ENCODE peak calls at places on chromosomes 6 and 20, in eight cellular contexts. M is HL-60; W is fibroblast of pulmonary artery; U is BE2C; R is body of pancreas; X is CD8-positive, alpha-beta T cell; Q is left lung; Y is PC-9. Z is an unnamed sample.
A peak's percentile ranks its signal among the peaks of the same experiment; 100 is the strongest.

GRCh38 chr6:41332842-41333736 is 2.3 kb upstream of the NCR2 start:
- DNase-seq in M (no peak), W (no peak), U (no peak), R (no peak), X (no peak), Q (no peak), Y (no peak), Z (no peak)

GRCh38 chr6:83055366-83055964 is 10.2 kb downstream of the UBE3D start:
- DNase-seq in M (peak; percentile 37), W (peak; percentile 66), U (peak; percentile 47), R (peak; percentile 52), X (peak; percentile 29), Q (no peak), Y (no peak), Z (no peak)

GRCh38 chr6:168214586-168215104 is 104.9 kb downstream of the DACT2 start:
- DNase-seq in M (no peak), W (no peak), U (no peak), R (no peak), X (no peak), Q (peak; percentile 57), Y (no peak), Z (no peak)

GRCh38 chr20:38369387-38369786 is 23.1 kb downstream of the LBP start:
- DNase-seq in M (peak; percentile 66), W (peak; percentile 15), U (peak; percentile 25), R (no peak), X (no peak), Q (no peak), Y (no peak), Z (no peak)

GRCh38 chr20:44946266-44946852 is 13.8 kb downstream of the TOMM34 start:
- DNase-seq in M (no peak), W (no peak), U (no peak), R (no peak), X (no peak), Q (no peak), Y (no peak), Z (no peak)

GRCh38 chr20:57306747-57307146 is 22.9 kb upstream of the SPO11 start:
- DNase-seq in M (no peak), W (no peak), U (no peak), R (no peak), X (no peak), Q (no peak), Y (peak; percentile 48), Z (no peak)

GRCh38 chr20:32963176-32963575 is 41.1 kb downstream of the SUN5 start:
- DNase-seq in M (no peak), W (no peak), U (no peak), R (no peak), X (no peak), Q (no peak), Y (no peak), Z (no peak)

GRCh38 chr6:158039178-158039557 is 57.5 kb downstream of the SYNJ2 start:
- DNase-seq in M (no peak), W (no peak), U (no peak), R (no peak), X (no peak), Q (no peak), Y (peak; percentile 66), Z (no peak)

GRCh38 chr6:27810768-27811298 is 101.4 kb downstream of the OR2B2 start:
- DNase-seq in M (no peak), W (no peak), U (no peak), R (no peak), X (peak; percentile 30), Q (no peak), Y (no peak), Z (no peak)

GRCh38 chr6:85620308-85620707 is 22.4 kb downstream of the SYNCRIP start:
- DNase-seq in M (no peak), W (peak; percentile 10), U (no peak), R (no peak), X (no peak), Q (no peak), Y (no peak), Z (no peak)

GRCh38 chr6:157891544-157892362 is 68.7 kb downstream of the SNX9 start:
- DNase-seq in M (peak; percentile 62), W (no peak), U (peak; percentile 23), R (no peak), X (no peak), Q (no peak), Y (no peak), Z (no peak)

GRCh38 chr6:145749632-145750031 is 14.3 kb upstream of the EPM2A start:
- DNase-seq in M (no peak), W (peak; percentile 81), U (no peak), R (no peak), X (no peak), Q (no peak), Y (peak; percentile 54), Z (peak; percentile 10)

GRCh38 chr6:84119277-84119676 is 85.7 kb downstream of the MRAP2 start:
- DNase-seq in M (no peak), W (peak; percentile 7), U (no peak), R (no peak), X (no peak), Q (no peak), Y (no peak), Z (no peak)

GRCh38 chr6:110545081-110545872 is 68.9 kb upstream of the SLC22A16 start:
- DNase-seq in M (no peak), W (no peak), U (no peak), R (no peak), X (no peak), Q (no peak), Y (no peak), Z (no peak)

GRCh38 chr6:166826264-166826663 is 130.1 kb downstream of the RNASET2 start:
- DNase-seq in M (no peak), W (peak; percentile 8), U (no peak), R (no peak), X (no peak), Q (no peak), Y (no peak), Z (no peak)

GRCh38 chr6:71045296-71045695 is 88.4 kb upstream of the B3GAT2 start:
- DNase-seq in M (no peak), W (no peak), U (no peak), R (no peak), X (no peak), Q (no peak), Y (no peak), Z (peak; percentile 12)

GRCh38 chr20:38084425-38084951 is 50.9 kb downstream of the RPRD1B start:
- DNase-seq in M (no peak), W (peak; percentile 87), U (no peak), R (no peak), X (no peak), Q (no peak), Y (peak; percentile 48), Z (no peak)

GRCh38 chr6:35024601-35025054 is 116.5 kb downstream of the TCP11 start:
- DNase-seq in M (peak; percentile 58), W (peak; percentile 87), U (peak; percentile 43), R (peak; percentile 38), X (no peak), Q (no peak), Y (peak; percentile 92), Z (no peak)

GRCh38 chr20:56187791-56188190 is 60.7 kb upstream of the MC3R start:
- DNase-seq in M (peak; percentile 3), W (no peak), U (peak; percentile 25), R (peak; percentile 11), X (no peak), Q (no peak), Y (no peak), Z (no peak)

GRCh38 chr20:52601295-52601971 is 370.7 kb upstream of the TSHZ2 start:
- DNase-seq in M (no peak), W (no peak), U (no peak), R (no peak), X (no peak), Q (no peak), Y (no peak), Z (no peak)

GRCh38 chr6:146593978-146594377 is 4.8 kb upstream of the ADGB start:
- DNase-seq in M (peak; percentile 84), W (no peak), U (no peak), R (no peak), X (no peak), Q (peak; percentile 22), Y (no peak), Z (no peak)

GRCh38 chr20:32625996-32626395 is 40.9 kb upstream of the NOL4L start:
- DNase-seq in M (no peak), W (no peak), U (no peak), R (no peak), X (no peak), Q (no peak), Y (no peak), Z (no peak)

GRCh38 chr6:169843110-169843509 is 91.7 kb downstream of the ERMARD start:
- DNase-seq in M (no peak), W (no peak), U (no peak), R (no peak), X (no peak), Q (no peak), Y (no peak), Z (no peak)

GRCh38 chr6:136251394-136251793 is 1.3 kb upstream of the MTFR2 start:
- DNase-seq in M (no peak), W (no peak), U (no peak), R (no peak), X (no peak), Q (no peak), Y (no peak), Z (no peak)
- H3K4me3 ChIP-seq in M (peak overlapping the region; percentile 80), W (peak overlapping the region; percentile 93), U (peak overlapping the region; percentile 77), R (no peak overlapping the region), X (no peak overlapping the region), Q (no peak overlapping the region), Y (peak overlapping the region; percentile 79), Z (no peak overlapping the region)

DNA sequence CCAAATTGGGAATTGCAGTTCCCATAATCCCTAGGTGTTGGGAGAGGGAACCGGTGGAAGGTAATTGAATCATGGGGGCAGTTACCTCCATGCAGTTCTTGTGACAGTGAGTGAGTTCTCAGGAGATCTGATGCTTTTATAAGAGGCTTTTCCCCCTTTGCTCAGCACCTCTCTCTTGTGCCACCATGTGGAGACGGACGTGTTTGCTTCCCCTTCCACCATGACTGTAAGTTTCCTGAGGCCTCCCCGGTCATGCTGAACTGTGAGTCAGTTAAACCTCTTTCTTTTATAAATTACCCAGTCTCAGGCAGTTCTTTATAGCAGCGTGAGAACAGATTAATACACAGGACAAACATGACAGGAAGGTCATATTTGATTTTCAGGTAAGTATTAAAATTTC is 25.3 kb upstream of the HECA start:
- DNase-seq in M (peak; percentile 41), W (peak; percentile 57), U (peak; percentile 25), R (peak; percentile 16), X (peak; percentile 42), Q (no peak), Y (peak; percentile 21), Z (no peak)
- TF ChIP-seq CTCF in M (no peak), W (peak; percentile 48), U (peak; percentile 50), R (peak; percentile 12), X (peak; percentile 28), Q (no peak), Y (no peak), Z (no peak)

GRCh38 chr6:2839982-2840793 is 1.5 kb downstream of the SERPINB1 start:
- DNase-seq in M (no peak), W (no peak), U (no peak), R (peak; percentile 41), X (no peak), Q (no peak), Y (peak; percentile 56), Z (no peak)
- H3K4me3 ChIP-seq in M (peak overlapping the region; percentile 67), W (peak overlapping the region; percentile 42), U (no peak overlapping the region), R (peak overlapping the region; percentile 40), X (peak overlapping the region; percentile 76), Q (peak overlapping the region; percentile 67), Y (peak overlapping the region; percentile 64), Z (no peak overlapping the region)

DNA sequence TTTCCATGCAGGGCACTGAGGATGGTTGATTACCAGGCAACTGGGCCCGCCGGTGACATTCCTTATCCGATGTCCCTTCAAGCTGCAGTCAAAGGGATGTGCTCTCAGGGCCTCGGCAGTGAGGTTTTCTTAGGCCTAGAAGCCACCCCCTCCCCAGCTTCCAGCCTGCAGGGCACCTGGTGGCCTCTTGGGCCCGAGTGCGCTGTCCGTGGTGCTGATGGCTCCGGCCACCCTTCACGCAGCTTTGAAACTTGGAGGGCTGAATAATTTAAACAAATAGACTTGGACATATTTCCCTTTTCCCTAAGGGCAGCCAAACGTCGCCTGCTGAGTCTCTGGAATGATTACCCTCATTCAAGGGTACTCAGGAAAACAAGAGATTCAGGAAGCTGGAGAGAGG is 8.9 kb upstream of the MLN start:
- DNase-seq in M (no peak), W (peak; percentile 69), U (peak; percentile 35), R (peak; percentile 56), X (no peak), Q (no peak), Y (peak; percentile 52), Z (peak; percentile 14)
- TF ChIP-seq CTCF in M (no peak), W (peak; percentile 51), U (peak; percentile 15), R (peak; percentile 51), X (no peak), Q (peak; percentile 29), Y (peak; percentile 36), Z (peak; percentile 47)